ENCODE peak calls at places on chromosome 10, in five cellular contexts. W, A, T, I and N are unnamed samples.

GRCh38 chr10:122374859-122375721 is 582 bp downstream of the PLEKHA1 start:
- DNase-seq in W (no peak), A (peak), T (no peak), I (peak), N (no peak)

GRCh38 chr10:34526758-34527730 is 288.1 kb downstream of the PARD3 start:
- DNase-seq in W (peak), A (peak), T (no peak), I (no peak), N (no peak)

GRCh38 chr10:46522295-46523118 is 34.0 kb downstream of the GPRIN2 start:
- DNase-seq in W (no peak), A (no peak), T (no peak), I (no peak), N (no peak)

GRCh38 chr10:12644380-12645144 is 295.2 kb downstream of the CAMK1D start:
- DNase-seq in W (no peak), A (no peak), T (no peak), I (no peak), N (no peak)

GRCh38 chr10:96395931-96396877 is 37.4 kb upstream of the OPALIN start:
- DNase-seq in W (peak), A (peak), T (peak), I (peak), N (peak)

GRCh38 chr10:129074939-129075338 is 392.1 kb upstream of the MGMT start:
- DNase-seq in W (no peak), A (no peak), T (no peak), I (no peak), N (no peak)

GRCh38 chr10:4763960-4764428 is 62.0 kb upstream of the AKR1E2 start:
- DNase-seq in W (peak), A (peak), T (no peak), I (no peak), N (no peak)

GRCh38 chr10:15209827-15210509 is 41.5 kb upstream of the NMT2 start:
- DNase-seq in W (no peak), A (peak), T (peak), I (peak), N (peak)

GRCh38 chr10:3104251-3104918 is 37.0 kb downstream of the PFKP start:
- DNase-seq in W (no peak), A (no peak), T (no peak), I (no peak), N (no peak)

GRCh38 chr10:8049151-8049873 is 5.2 kb upstream of the GATA3 start:
- DNase-seq in W (no peak), A (no peak), T (no peak), I (no peak), N (no peak)

GRCh38 chr10:4127518-4128315 is 342.7 kb upstream of the KLF6 start:
- DNase-seq in W (no peak), A (peak), T (peak), I (peak), N (peak)

GRCh38 chr10:22365644-22366565 is 20.6 kb downstream of the SPAG6 start:
- DNase-seq in W (no peak), A (no peak), T (no peak), I (no peak), N (no peak)

GRCh38 chr10:47145290-47145934 is 154.6 kb upstream of the GDF10 start:
- DNase-seq in W (no peak), A (no peak), T (no peak), I (no peak), N (no peak)

GRCh38 chr10:7085913-7086589 is 324.8 kb downstream of the SFMBT2 start:
- DNase-seq in W (no peak), A (no peak), T (peak), I (no peak), N (no peak)

GRCh38 chr10:3186365-3186764 is 13.8 kb upstream of the PITRM1 start:
- DNase-seq in W (no peak), A (no peak), T (no peak), I (no peak), N (no peak)

GRCh38 chr10:126387931-126388911 is at the start of gene ADAM12:
- DNase-seq in W (no peak), A (peak), T (no peak), I (no peak), N (no peak)

GRCh38 chr10:90718185-90718584 is 139.7 kb downstream of the HTR7 start:
- DNase-seq in W (no peak), A (no peak), T (peak), I (no peak), N (no peak)

GRCh38 chr10:86727459-86727858 is 29.0 kb upstream of the BMPR1A start:
- DNase-seq in W (no peak), A (no peak), T (no peak), I (no peak), N (no peak)

GRCh38 chr10:70651661-70652060 is 20.6 kb upstream of the ADAMTS14 start:
- DNase-seq in W (no peak), A (peak), T (no peak), I (peak), N (peak)

GRCh38 chr10:11091517-11092102 is 73.9 kb downstream of the CELF2 start:
- DNase-seq in W (no peak), A (no peak), T (no peak), I (no peak), N (no peak)

GRCh38 chr10:76397210-76397881 is 965.9 kb downstream of the LRMDA start:
- DNase-seq in W (no peak), A (no peak), T (no peak), I (no peak), N (no peak)

GRCh38 chr10:89213191-89213808 is 6.2 kb upstream of the CH25H start:
- DNase-seq in W (no peak), A (peak), T (peak), I (peak), N (peak)

GRCh38 chr10:114402233-114402632 is 2.1 kb downstream of the AFAP1L2 start:
- DNase-seq in W (no peak), A (no peak), T (no peak), I (no peak), N (no peak)

GRCh38 chr10:35270100-35270499 is 66.2 kb upstream of the CCNY start:
- DNase-seq in W (no peak), A (no peak), T (no peak), I (no peak), N (no peak)

GRCh38 chr10:93494494-93494893 is 1.9 kb upstream of the CEP55 start:
- DNase-seq in W (no peak), A (no peak), T (no peak), I (no peak), N (no peak)

GRCh38 chr10:27535312-27535711 is 31.2 kb downstream of the RAB18 start:
- DNase-seq in W (no peak), A (no peak), T (no peak), I (no peak), N (no peak)

GRCh38 chr10:102545265-102545664 is 41.5 kb downstream of the SUFU start:
- DNase-seq in W (no peak), A (no peak), T (no peak), I (no peak), N (no peak)

GRCh38 chr10:89262331-89263020 is 10.9 kb upstream of the LIPA start:
- DNase-seq in W (no peak), A (no peak), T (no peak), I (no peak), N (no peak)

GRCh38 chr10:96585726-96586418 is 940 bp downstream of the TM9SF3 start:
- DNase-seq in W (no peak), A (peak), T (peak), I (peak), N (peak)

GRCh38 chr10:113108180-113108835 is 158.3 kb downstream of the TCF7L2 start:
- DNase-seq in W (no peak), A (peak), T (peak), I (peak), N (peak)

GRCh38 chr10:89785095-89785494 is 83.7 kb downstream of the KIF20B start:
- DNase-seq in W (no peak), A (no peak), T (no peak), I (no peak), N (peak)

GRCh38 chr10:128373071-128373749 is 247.0 kb upstream of the MKI67 start:
- DNase-seq in W (no peak), A (no peak), T (no peak), I (no peak), N (peak)

GRCh38 chr10:69232252-69232651 is 12.1 kb downstream of the HKDC1 start:
- DNase-seq in W (peak), A (peak), T (no peak), I (no peak), N (no peak)

GRCh38 chr10:5737352-5737751 is 52.7 kb downstream of the TASOR2 start:
- DNase-seq in W (no peak), A (no peak), T (no peak), I (peak), N (peak)

GRCh38 chr10:80452688-80453391 is 1.3 kb upstream of the TSPAN14 start:
- DNase-seq in W (no peak), A (no peak), T (no peak), I (no peak), N (no peak)

GRCh38 chr10:121539757-121540156 is 58.5 kb downstream of the FGFR2 start:
- DNase-seq in W (no peak), A (no peak), T (no peak), I (no peak), N (no peak)

GRCh38 chr10:129854181-129854580 is 109.9 kb downstream of the EBF3 start:
- DNase-seq in W (no peak), A (no peak), T (no peak), I (no peak), N (no peak)